ENCODE peak calls at places on chromosomes 7 and 10, in four cellular contexts. C is H1, T is GM12878, Y is HepG2. X is an unnamed sample.

GRCh38 chr7:11328309-11328708 is 354.6 kb downstream of the PHF14 start:
- DNase-seq in Y (no peak), T (no peak), C (no peak), X (no peak)

GRCh38 chr10:102715880-102716279 is 1.4 kb downstream of the SFXN2 start:
- DNase-seq in Y (no peak), C (no peak), T (no peak), X (no peak)

GRCh38 chr10:130022501-130023299 is 58.6 kb upstream of the EBF3 start:
- DNase-seq in Y (no peak), C (no peak), T (no peak), X (no peak)

GRCh38 chr7:80735330-80735729 is 96.9 kb downstream of the CD36 start:
- DNase-seq in T (no peak), Y (no peak), C (no peak), X (no peak)

GRCh38 chr10:57818522-57818921 is 449.2 kb downstream of the IPMK start:
- DNase-seq in C (no peak), Y (no peak), T (no peak), X (no peak)

GRCh38 chr10:46526682-46527038 is 29.8 kb downstream of the GPRIN2 start:
- DNase-seq in C (no peak), T (no peak), Y (no peak), X (no peak)

GRCh38 chr7:150742286-150742968 is 5.2 kb downstream of the GIMAP5 start:
- DNase-seq in Y (no peak), C (no peak), T (no peak), X (no peak)

GRCh38 chr7:3446786-3447185 is 145.7 kb downstream of the SDK1 start:
- DNase-seq in T (no peak), Y (no peak), C (no peak), X (no peak)

GRCh38 chr10:77513220-77513619 is 124.4 kb downstream of the KCNMA1 start:
- DNase-seq in Y (no peak), C (no peak), T (no peak), X (no peak)

GRCh38 chr10:7577206-7577978 is 89.4 kb downstream of the ITIH5 start:
- DNase-seq in C (no peak), T (no peak), Y (no peak), X (no peak)

GRCh38 chr7:1704326-1705241 is 34.5 kb downstream of the ELFN1 start:
- DNase-seq in Y (no peak), C (peak; percentile 45), T (no peak), X (no peak)

GRCh38 chr7:13797545-13797944 is 191.9 kb downstream of the ETV1 start:
- DNase-seq in T (no peak), C (no peak), Y (no peak), X (no peak)

GRCh38 chr7:77657427-77658331 is 38.6 kb upstream of the RSBN1L start:
- DNase-seq in T (peak; percentile 12), Y (peak; percentile 53), C (no peak), X (no peak)

GRCh38 chr7:128694742-128695141 is 22.6 kb downstream of the GARIN1A start:
- DNase-seq in Y (no peak), T (no peak), C (no peak), X (no peak)

GRCh38 chr10:75165684-75166622 is 44.6 kb upstream of the VDAC2 start:
- DNase-seq in C (no peak), Y (no peak), T (peak; percentile 62), X (no peak)

GRCh38 chr7:31052841-31053601 is 913 bp downstream of the ADCYAP1R1 start:
- DNase-seq in T (no peak), C (peak; percentile 69), Y (no peak), X (no peak)

GRCh38 chr7:13742126-13742525 is 247.3 kb downstream of the ETV1 start:
- DNase-seq in T (no peak), Y (no peak), C (no peak), X (peak; percentile 13)

GRCh38 chr7:45880433-45880860 is 7.6 kb upstream of the CCDC201 start:
- DNase-seq in C (no peak), T (no peak), Y (no peak), X (no peak)

GRCh38 chr7:2525161-2525930 is 5.8 kb downstream of the LFNG start:
- DNase-seq in T (no peak), C (no peak), Y (no peak), X (no peak)

GRCh38 chr7:28358423-28358868 is 53.9 kb upstream of the CREB5 start:
- DNase-seq in T (no peak), C (no peak), Y (no peak), X (peak; percentile 86)

GRCh38 chr10:52701647-52702046 is 70.9 kb downstream of the MBL2 start:
- DNase-seq in Y (peak; percentile 10), C (no peak), T (no peak), X (no peak)

GRCh38 chr10:133388973-133389818 is 4.8 kb upstream of the MTG1 start:
- DNase-seq in T (peak; percentile 99), C (no peak), Y (no peak), X (no peak)

GRCh38 chr10:114301951-114302710 is 63.1 kb downstream of the VWA2 start:
- DNase-seq in Y (no peak), T (no peak), C (no peak), X (no peak)

GRCh38 chr7:1065263-1066260 is 21.2 kb downstream of the GPR146 start:
- DNase-seq in C (peak; percentile 96), T (no peak), Y (peak; percentile 46), X (peak; percentile 66)

GRCh38 chr7:27180431-27181175 is 4.4 kb downstream of the HOXA11 start:
- DNase-seq in Y (no peak), T (no peak), C (peak; percentile 40), X (no peak)

GRCh38 chr7:75950111-75950681 is 35.2 kb downstream of the POR start:
- DNase-seq in Y (no peak), T (no peak), C (no peak), X (no peak)

GRCh38 chr10:60846173-60846572 is 67.9 kb downstream of the CDK1 start:
- DNase-seq in T (no peak), C (no peak), Y (peak; percentile 9), X (no peak)

GRCh38 chr10:60848680-60849079 is 70.4 kb downstream of the CDK1 start:
- DNase-seq in T (no peak), Y (no peak), C (no peak), X (no peak)

GRCh38 chr10:60848126-60848525 is 69.8 kb downstream of the CDK1 start:
- DNase-seq in T (no peak), Y (no peak), C (no peak), X (no peak)

GRCh38 chr10:60849762-60850161 is 71.5 kb downstream of the CDK1 start:
- DNase-seq in C (no peak), Y (no peak), T (no peak), X (no peak)

DNA sequence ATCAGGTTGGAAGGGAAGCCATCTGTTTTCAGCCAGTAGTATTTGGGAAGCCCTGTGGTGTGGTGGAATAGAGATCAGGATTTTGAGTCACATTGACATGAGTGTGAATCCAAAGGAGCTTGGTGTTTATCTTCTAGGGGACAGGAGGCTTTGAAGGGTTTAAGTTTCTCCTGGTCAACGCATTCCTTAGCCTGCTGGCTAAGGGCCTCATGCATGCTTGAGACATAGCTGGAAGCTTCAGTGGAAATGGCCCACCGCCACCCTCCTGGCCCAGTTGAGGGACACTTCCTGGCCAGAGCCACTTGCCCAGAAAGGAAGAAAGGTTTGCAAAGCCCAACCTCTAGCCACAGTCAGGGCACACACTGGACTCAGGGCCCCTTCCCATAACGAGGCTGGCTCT is 70.9 kb downstream of the CDK1 start:
- DNase-seq in C (no peak), T (no peak), Y (no peak), X (no peak)
- TF ChIP-seq SUZ12 in C (no peak), T (no peak), Y (no peak), X (no peak)

GRCh38 chr7:139094596-139094995 is 14.9 kb downstream of the ZC3HAV1 start:
- DNase-seq in Y (no peak), C (no peak), T (no peak), X (no peak)

GRCh38 chr7:139094030-139094429 is 15.5 kb downstream of the ZC3HAV1 start:
- DNase-seq in Y (no peak), C (no peak), T (no peak), X (no peak)

GRCh38 chr7:139095194-139095659 is 14.3 kb downstream of the ZC3HAV1 start:
- DNase-seq in T (peak; percentile 88), C (no peak), Y (no peak), X (no peak)

GRCh38 chr7:139091677-139091996 is 17.9 kb downstream of the ZC3HAV1 start:
- DNase-seq in Y (no peak), C (no peak), T (no peak), X (no peak)

GRCh38 chr7:139092090-139092796 is 17.3 kb downstream of the ZC3HAV1 start:
- DNase-seq in T (no peak), Y (no peak), C (no peak), X (no peak)
- H3K4me3 ChIP-seq in T (no peak overlapping the region), Y (no peak overlapping the region), C (no peak overlapping the region), X (no peak overlapping the region)

DNA sequence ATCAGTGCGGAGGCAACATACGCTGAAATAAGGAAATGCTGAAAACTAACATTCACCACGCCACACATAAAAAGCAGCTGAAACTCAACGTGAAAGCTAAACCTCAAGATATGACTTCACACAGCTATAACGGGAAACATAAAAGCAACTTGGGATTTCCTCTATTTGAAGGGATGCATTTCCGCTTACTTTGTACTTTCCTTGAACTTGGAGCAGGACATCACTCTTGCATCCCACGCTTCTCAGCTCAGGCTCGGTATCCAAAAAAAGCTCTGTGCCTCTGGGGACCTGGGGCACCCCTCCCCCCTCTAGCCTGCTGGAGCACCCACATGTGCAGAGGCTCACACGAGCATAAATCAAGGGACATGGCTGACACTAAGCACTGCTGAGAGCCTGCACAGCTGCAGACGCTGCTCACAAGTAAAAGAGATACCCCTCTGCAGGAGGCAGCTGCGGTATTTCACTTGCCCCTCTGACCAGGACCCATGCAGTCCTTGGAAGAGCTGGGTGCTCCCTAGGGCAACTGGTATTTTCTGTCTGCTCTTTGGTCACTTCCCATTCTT is 34.2 kb downstream of the PARD3 start:
- DNase-seq in C (no peak), Y (no peak), T (peak; percentile 47), X (no peak)
- H3K9ac ChIP-seq in C (no peak overlapping the region), Y (no peak overlapping the region), T (no peak overlapping the region), X (peak overlapping the region; percentile 10)

GRCh38 chr7:50356212-50356944 is 51.9 kb downstream of the IKZF1 start:
- DNase-seq in C (no peak), T (no peak), Y (no peak), X (no peak)
- TF ChIP-seq SUZ12 in C (no peak), T (no peak), Y (no peak), X (no peak)

DNA sequence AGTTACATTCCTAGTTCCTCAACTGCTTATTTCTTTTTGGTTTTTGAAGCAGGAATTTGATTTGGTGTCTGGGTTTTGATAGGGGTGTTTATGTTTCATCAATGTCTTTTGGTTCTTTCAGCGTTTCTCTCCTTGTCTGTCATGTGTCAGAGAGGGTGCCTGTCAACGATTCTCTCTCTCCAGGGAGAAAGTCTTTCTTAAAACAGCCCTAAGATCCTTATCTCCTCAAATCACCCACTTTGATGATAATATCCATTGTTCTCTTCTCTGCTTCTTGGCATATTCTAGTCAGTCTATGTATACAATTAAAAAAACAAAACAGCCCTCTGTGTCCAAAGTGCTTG is 77.2 kb downstream of the TCF7L2 start:
- DNase-seq in Y (no peak), C (no peak), T (no peak), X (no peak)
- H3K4me3 ChIP-seq in Y (no peak overlapping the region), C (no peak overlapping the region), T (no peak overlapping the region), X (no peak overlapping the region)

GRCh38 chr7:25852995-25853713 is 298.8 kb upstream of the NFE2L3 start:
- DNase-seq in C (no peak), T (no peak), Y (no peak), X (no peak)

GRCh38 chr7:25852249-25852994 is 299.6 kb upstream of the NFE2L3 start:
- DNase-seq in Y (no peak), T (no peak), C (peak; percentile 79), X (no peak)

GRCh38 chr7:25856056-25856780 is 295.8 kb upstream of the NFE2L3 start:
- DNase-seq in T (no peak), C (no peak), Y (no peak), X (no peak)

GRCh38 chr7:25854608-25855497 is 297.1 kb upstream of the NFE2L3 start:
- DNase-seq in T (no peak), C (no peak), Y (peak; percentile 66), X (peak; percentile 99)

GRCh38 chr7:25854059-25854458 is 297.9 kb upstream of the NFE2L3 start:
- DNase-seq in Y (no peak), C (no peak), T (no peak), X (no peak)
- H3K9ac ChIP-seq in Y (no peak overlapping the region), C (no peak overlapping the region), T (no peak overlapping the region), X (no peak overlapping the region)

X was measured in NT2/D1.